ENCODE peak calls at places on chromosome 18, in eight cellular contexts. Y, C, E, S, A, Q, J and N are unnamed samples.
A peak's percentile ranks its signal among the peaks of the same experiment; 100 is the strongest.

GRCh38 chr18:41761329-41762028 is 193.6 kb upstream of the PIK3C3 start:
- DNase-seq in J (no peak), Y (no peak), S (peak; percentile 30), Q (no peak), E (no peak), A (no peak), C (no peak), N (no peak)

GRCh38 chr18:5463390-5463789 is 80.4 kb downstream of the EPB41L3 start:
- DNase-seq in S (peak; percentile 88), Q (no peak), A (no peak), J (peak; percentile 79), Y (no peak), C (peak; percentile 59), E (no peak), N (no peak)

GRCh38 chr18:45231606-45232005 is 383.7 kb upstream of the SLC14A2 start:
- DNase-seq in Y (no peak), C (no peak), A (no peak), J (no peak), E (no peak), S (no peak), Q (no peak), N (no peak)

GRCh38 chr18:24799176-24799575 is 338.7 kb downstream of the HRH4 start:
- DNase-seq in C (no peak), J (no peak), E (no peak), S (no peak), A (no peak), Y (no peak), Q (no peak), N (no peak)

GRCh38 chr18:44803019-44803650 is 122.4 kb downstream of the SETBP1 start:
- DNase-seq in C (peak; percentile 86), Q (peak; percentile 49), A (no peak), J (no peak), S (peak; percentile 72), Y (no peak), E (no peak), N (no peak)

GRCh38 chr18:48409591-48410094 is 460 bp upstream of the ZBTB7C start:
- DNase-seq in S (no peak), E (peak; percentile 25), C (no peak), Y (peak; percentile 51), J (no peak), Q (peak; percentile 49), A (no peak), N (no peak)

GRCh38 chr18:71136487-71136886 is 847.6 kb downstream of the SOCS6 start:
- DNase-seq in Y (no peak), S (no peak), Q (no peak), J (no peak), C (no peak), A (no peak), E (no peak), N (no peak)

GRCh38 chr18:11887305-11888262 is 20.5 kb downstream of the MPPE1 start:
- DNase-seq in C (peak; percentile 39), Y (no peak), J (no peak), A (no peak), S (no peak), Q (no peak), E (no peak), N (no peak)

GRCh38 chr18:6547476-6547875 is 132.8 kb upstream of the L3MBTL4 start:
- DNase-seq in A (no peak), Y (no peak), J (no peak), C (no peak), E (no peak), Q (no peak), S (no peak), N (no peak)

GRCh38 chr18:22346342-22346967 is 71.3 kb downstream of the CTAGE1 start:
- DNase-seq in C (peak; percentile 81), A (no peak), J (peak; percentile 61), E (no peak), S (peak; percentile 88), Q (no peak), Y (no peak), N (no peak)

DNA sequence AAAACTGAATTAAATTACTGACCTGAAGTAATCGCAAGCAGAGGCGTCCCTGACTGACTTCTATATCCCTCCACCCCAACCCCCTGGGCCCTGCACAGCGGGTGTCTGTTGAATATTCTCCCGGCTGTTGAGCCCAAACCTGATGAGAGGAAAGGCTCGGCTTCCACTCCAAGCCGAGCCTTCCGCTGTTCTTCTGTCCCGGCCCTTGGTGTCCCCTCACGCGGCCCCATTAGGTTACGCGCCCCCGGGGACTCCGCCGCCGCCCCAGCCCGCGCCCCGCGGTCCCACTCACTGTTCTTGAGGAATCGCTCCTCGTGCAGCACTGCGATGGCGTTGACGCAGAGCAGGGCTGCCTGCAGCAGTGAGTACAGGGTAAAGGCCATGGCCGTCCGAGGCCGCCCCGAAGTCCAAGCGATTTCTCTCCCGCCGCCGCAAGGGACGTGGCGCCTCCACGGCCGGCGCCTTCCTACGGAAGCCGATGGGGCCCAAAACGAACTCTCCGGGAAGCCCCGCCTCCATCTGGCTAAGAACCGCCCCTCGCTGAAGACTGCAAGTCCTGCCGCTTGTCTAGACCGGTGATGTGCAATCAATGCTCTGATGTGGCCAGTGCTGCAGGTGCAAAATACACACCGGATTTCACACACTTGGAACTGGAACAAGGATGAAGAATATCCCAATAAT is at the start of gene IER3IP1:
- DNase-seq in C (peak; percentile 93), S (peak; percentile 90), E (peak; percentile 94), A (peak; percentile 22), Y (peak; percentile 90), J (peak; percentile 92), Q (peak; percentile 94), N (peak; percentile 96)
- TF ChIP-seq CTCF in C (peak; percentile 10), S (peak; percentile 26), E (no peak), A (no peak), Y (no peak), J (peak; percentile 24), Q (no peak), N (peak; percentile 35)

DNA sequence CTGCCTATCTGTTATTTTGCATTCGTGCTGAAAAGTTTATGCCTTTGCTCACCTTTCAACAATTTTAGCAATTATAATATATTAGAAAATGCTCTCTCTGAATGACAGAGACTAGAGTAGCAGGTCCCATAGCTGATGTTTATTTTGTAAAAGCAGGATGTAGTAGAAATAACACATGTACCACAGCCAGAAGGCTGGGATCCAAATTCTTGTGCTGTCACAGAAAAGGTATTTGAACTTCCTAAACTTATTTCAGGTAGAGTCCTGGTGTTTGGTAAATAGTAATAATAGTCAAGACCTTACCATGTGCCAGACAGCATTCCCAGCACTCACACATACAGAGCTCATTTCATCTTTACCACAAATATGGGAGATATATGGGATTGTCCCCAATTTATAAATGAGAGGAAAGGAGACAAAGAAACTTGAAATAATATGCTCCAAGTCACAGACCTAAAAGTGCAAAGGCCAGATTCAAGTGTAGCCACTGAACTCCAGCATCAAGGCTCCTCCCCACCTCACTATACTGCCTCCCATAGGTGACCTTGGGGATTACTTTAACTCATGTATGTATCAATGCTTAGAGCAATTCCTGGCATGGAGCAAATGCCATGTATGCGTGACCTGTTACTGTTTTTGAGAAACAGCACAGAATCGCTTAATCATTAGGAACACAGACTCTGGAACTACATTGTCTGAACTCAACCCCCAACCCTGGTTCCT is 284.7 kb upstream of the RAB12 start:
- DNase-seq in Q (peak; percentile 33), Y (no peak), S (no peak), E (no peak), J (no peak), A (no peak), C (no peak), N (no peak)
- TF ChIP-seq CTCF in Q (peak; percentile 44), Y (no peak), S (peak; percentile 4), E (no peak), J (no peak), A (no peak), C (no peak), N (peak; percentile 54)

GRCh38 chr18:65206551-65207260 is 544.1 kb upstream of the CDH7 start:
- DNase-seq in S (no peak), J (no peak), Q (peak; percentile 48), E (peak; percentile 32), Y (no peak), C (no peak), A (no peak), N (peak; percentile 65)
- TF ChIP-seq CTCF in S (no peak), J (no peak), Q (peak; percentile 64), E (no peak), Y (no peak), C (no peak), A (peak; percentile 27), N (no peak)

GRCh38 chr18:59067873-59068272 is 71.8 kb upstream of the SEC11C start:
- DNase-seq in Q (peak; percentile 73), S (peak; percentile 26), Y (no peak), J (no peak), A (no peak), E (peak; percentile 51), C (no peak), N (no peak)
- TF ChIP-seq CTCF in Q (peak; percentile 76), S (peak; percentile 54), Y (peak; percentile 33), J (no peak), A (peak; percentile 49), E (peak; percentile 35), C (peak; percentile 24), N (peak; percentile 76)